ENCODE peak calls at places on chromosomes 7 and 10, in six cellular contexts. L is HCT116, H is PC-3, P is coronary artery, E is tibial nerve, Q is brain microvascular endothelial cell. M is an unnamed sample.

GRCh38 chr7:115911466-115911865 is 119.1 kb downstream of the TFEC start:
- DNase-seq in L (no peak), H (no peak), P (no peak), E (no peak), Q (peak; percentile 5), M (no peak)

GRCh38 chr7:7051221-7051877 is 131.0 kb upstream of the C1GALT1 start:
- DNase-seq in L (no peak), H (no peak), P (no peak), E (peak; percentile 13), Q (no peak), M (no peak)

GRCh38 chr7:5699951-5700384 is 81.5 kb downstream of the RNF216 start:
- DNase-seq in L (no peak), H (no peak), P (no peak), E (no peak), Q (peak; percentile 25), M (no peak)

GRCh38 chr10:79440281-79440680 is 5.1 kb downstream of the ZCCHC24 start:
- DNase-seq in L (no peak), H (no peak), P (peak; percentile 78), E (no peak), Q (no peak), M (no peak)

GRCh38 chr10:72323108-72323932 is 31.4 kb downstream of the DNAJB12 start:
- DNase-seq in L (no peak), H (no peak), P (no peak), E (no peak), Q (no peak), M (no peak)

GRCh38 chr7:29398011-29398410 is 165.6 kb upstream of the PRR15 start:
- DNase-seq in L (no peak), H (no peak), P (no peak), E (no peak), Q (no peak), M (no peak)

GRCh38 chr7:95316588-95316987 is 7.7 kb downstream of the PON1 start:
- DNase-seq in L (no peak), H (no peak), P (no peak), E (no peak), Q (no peak), M (no peak)

GRCh38 chr10:74011762-74012161 is 13.8 kb downstream of the VCL start:
- DNase-seq in L (no peak), H (peak; percentile 99), P (no peak), E (peak; percentile 69), Q (peak; percentile 83), M (no peak)

GRCh38 chr10:110443239-110444008 is 54.3 kb upstream of the DUSP5 start:
- DNase-seq in L (no peak), H (no peak), P (peak; percentile 62), E (no peak), Q (no peak), M (no peak)

GRCh38 chr7:19970514-19970913 is 197.1 kb upstream of the TMEM196 start:
- DNase-seq in L (no peak), H (no peak), P (no peak), E (no peak), Q (no peak), M (no peak)

GRCh38 chr10:44706745-44707144 is 204.4 kb upstream of the TMEM72 start:
- DNase-seq in L (peak; percentile 3), H (peak; percentile 98), P (no peak), E (no peak), Q (peak; percentile 95), M (peak; percentile 30)

GRCh38 chr7:151135866-151136514 is 31.5 kb downstream of the GBX1 start:
- DNase-seq in L (no peak), H (no peak), P (no peak), E (no peak), Q (no peak), M (no peak)

DNA sequence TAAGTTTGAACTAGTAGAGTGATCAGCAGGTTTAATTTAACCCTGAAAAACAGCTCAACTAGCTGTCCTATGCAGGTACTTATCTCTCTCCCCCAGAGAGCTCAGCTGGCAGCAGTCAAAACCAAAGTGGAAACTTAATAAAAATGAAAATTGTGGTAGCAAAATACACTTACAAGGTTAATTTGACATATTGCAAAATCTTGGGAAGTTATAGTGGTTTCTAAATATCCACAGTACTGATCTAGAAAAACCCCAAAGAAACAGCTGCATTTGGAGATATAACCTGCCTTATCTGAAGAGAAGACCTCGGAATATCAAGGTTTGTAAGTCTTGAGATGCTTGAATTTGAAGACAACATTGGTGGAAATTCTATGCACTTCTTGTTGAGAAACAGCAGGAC is 269.2 kb downstream of the RNLS start:
- DNase-seq in L (no peak), H (no peak), P (no peak), E (no peak), Q (no peak), M (no peak)
- H3K27ac ChIP-seq in L (no peak overlapping the region), H (no peak overlapping the region), P (no peak overlapping the region), E (no peak overlapping the region), Q (no peak overlapping the region), M (no peak overlapping the region)

GRCh38 chr7:91286432-91286831 is 22.2 kb downstream of the FZD1 start:
- DNase-seq in L (no peak), H (no peak), P (no peak), E (no peak), Q (no peak), M (no peak)

GRCh38 chr7:91289633-91290260 is 25.5 kb downstream of the FZD1 start:
- DNase-seq in L (no peak), H (no peak), P (no peak), E (no peak), Q (no peak), M (no peak)

GRCh38 chr7:91287685-91288084 is 23.5 kb downstream of the FZD1 start:
- DNase-seq in L (no peak), H (no peak), P (no peak), E (peak; percentile 18), Q (peak; percentile 18), M (no peak)

GRCh38 chr7:91285966-91286365 is 21.7 kb downstream of the FZD1 start:
- DNase-seq in L (no peak), H (no peak), P (no peak), E (no peak), Q (no peak), M (no peak)

DNA sequence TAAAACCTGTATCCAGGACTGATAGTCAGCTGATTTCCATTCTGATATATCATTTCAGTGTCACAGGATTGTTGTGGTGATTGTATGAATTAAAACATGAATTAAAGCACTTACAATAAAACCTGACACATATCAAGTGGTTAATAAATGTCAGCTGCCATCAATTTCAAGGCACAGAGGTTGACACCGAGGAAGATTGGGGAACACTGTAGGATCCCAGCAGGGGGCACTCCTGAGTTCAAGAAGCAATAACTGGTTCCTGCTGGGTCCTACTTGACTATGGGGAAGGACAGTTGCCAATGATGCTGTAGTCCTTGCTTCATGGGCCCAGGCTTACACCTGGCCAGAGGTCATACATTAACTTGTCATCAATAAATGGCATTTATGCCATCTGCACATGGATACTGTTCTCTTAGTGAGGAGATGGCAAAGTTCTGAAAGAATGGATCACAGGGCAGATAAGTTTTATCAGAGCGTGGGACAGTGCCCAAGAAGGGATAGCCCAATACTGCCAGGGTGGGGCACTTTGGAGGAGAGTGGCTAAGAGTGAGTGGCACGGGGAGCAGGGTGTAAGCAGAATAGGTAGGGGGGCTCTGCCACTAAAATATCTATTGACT is 24.1 kb downstream of the FZD1 start:
- DNase-seq in L (peak; percentile 27), H (peak; percentile 53), P (no peak), E (peak; percentile 46), Q (peak; percentile 31), M (no peak)
- TF ChIP-seq CTCF in L (peak; percentile 69), H (peak; percentile 65), P (no peak), E (no peak), Q (peak; percentile 70), M (no peak)

DNA sequence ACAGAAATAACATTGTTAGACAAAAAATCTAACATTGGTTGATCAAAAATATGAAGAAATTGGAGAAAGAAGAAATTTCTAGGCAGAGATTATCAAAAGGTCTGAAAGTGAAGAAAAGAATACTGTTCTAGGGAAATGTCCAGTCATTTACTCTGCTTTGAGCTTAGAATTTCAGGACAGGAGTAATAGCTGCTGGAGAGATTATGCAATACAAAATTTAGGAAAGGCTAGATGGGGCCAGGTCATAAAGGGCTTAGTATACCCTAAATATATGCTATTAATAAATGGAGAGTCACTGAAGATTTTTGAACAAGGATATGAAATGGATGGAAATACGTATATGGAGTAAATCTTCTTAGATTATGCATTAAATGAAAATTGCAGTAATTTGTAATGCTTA is 279.2 kb downstream of the CACNA2D1 start:
- DNase-seq in L (no peak), H (no peak), P (no peak), E (no peak), Q (no peak), M (no peak)
- H3K27ac ChIP-seq in L (no peak overlapping the region), H (no peak overlapping the region), P (no peak overlapping the region), E (no peak overlapping the region), Q (no peak overlapping the region), M (no peak overlapping the region)

GRCh38 chr7:31175672-31176071 is 123.6 kb downstream of the ADCYAP1R1 start:
- DNase-seq in L (no peak), H (peak; percentile 8), P (no peak), E (no peak), Q (no peak), M (peak; percentile 10)
- TF ChIP-seq CTCF in L (peak; percentile 36), H (peak; percentile 38), P (no peak), E (no peak), Q (peak; percentile 2), M (peak; percentile 6)

GRCh38 chr10:92757066-92757716 is 67.4 kb downstream of the HHEX start:
- DNase-seq in L (peak; percentile 29), H (peak; percentile 55), P (peak; percentile 90), E (peak; percentile 80), Q (peak; percentile 53), M (peak; percentile 55)
- H3K27ac ChIP-seq in L (no peak overlapping the region), H (no peak overlapping the region), P (peak overlapping the region; percentile 69), E (no peak overlapping the region), Q (no peak overlapping the region), M (no peak overlapping the region)

DNA sequence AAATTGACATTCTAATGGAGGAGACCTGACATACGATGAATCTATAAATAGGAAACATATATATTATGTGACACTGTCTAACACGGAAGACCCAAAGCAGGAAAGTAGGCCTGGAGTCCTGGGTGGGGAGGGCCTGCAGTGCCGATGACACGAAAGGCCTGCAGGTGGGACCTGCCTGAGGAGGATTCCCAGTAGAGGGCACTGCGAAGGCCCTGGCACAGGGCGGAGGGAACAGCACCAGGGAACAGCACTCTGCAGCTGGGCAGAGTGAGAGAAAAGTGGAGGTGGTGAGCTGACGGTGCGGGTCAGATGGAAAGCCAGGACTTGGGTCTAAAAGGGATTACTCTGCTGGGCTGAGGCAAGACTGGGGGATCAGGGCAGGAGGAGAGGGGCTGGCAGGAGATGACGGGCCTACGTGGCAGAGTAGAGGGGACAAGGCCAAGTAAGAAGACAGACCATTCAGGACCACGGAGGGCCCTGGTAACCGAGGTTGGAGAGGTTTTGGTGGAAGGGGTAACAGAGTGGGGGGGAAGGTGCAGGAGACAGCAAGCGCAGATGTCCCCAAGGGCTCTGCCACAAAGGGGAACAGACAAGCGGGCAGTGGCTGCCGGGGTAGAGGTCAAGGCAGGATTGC is 8.1 kb downstream of the ZNF746 start:
- DNase-seq in L (no peak), H (peak; percentile 31), P (no peak), E (no peak), Q (no peak), M (no peak)
- TF ChIP-seq CTCF in L (peak; percentile 52), H (peak; percentile 59), P (no peak), E (no peak), Q (peak; percentile 13), M (peak; percentile 13)

DNA sequence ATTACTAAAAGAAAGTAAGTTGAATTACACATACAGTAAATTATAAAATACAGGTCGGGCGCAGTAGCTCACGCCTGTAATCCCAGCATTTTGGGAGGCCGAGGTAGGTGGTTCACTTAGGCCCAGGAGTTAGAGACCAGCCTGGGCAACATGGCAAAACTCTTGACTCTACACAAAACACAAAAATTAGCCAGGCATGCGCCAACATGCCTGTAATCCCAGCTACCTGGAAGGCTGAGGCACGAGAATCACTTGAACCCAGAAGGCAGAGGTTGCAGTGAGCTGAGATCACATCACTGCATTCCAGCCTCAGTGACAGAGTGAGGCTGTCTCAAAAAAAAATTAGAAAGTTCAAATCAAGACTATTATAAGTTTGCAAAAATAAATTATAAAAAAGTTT is 174.9 kb downstream of the GALNT11 start:
- DNase-seq in L (no peak), H (no peak), P (no peak), E (no peak), Q (no peak), M (no peak)
- H3K27ac ChIP-seq in L (no peak overlapping the region), H (no peak overlapping the region), P (no peak overlapping the region), E (no peak overlapping the region), Q (no peak overlapping the region), M (no peak overlapping the region)